ENCODE peak calls at places on chromosomes 16 and 17, in five cellular contexts. One of them, this sample, is unnamed.

GRCh38 chr17:28711723-28712036 is at the start of gene PROCA1:
- DNase-seq in left lung: no peak
- DNase-seq in stimulated activated effector memory CD8-positive, alpha-beta T cell treated with anti-CD3 and anti-CD28 coated beads, Interleukin-12 subunit alpha, Interleukin-12 subunit beta, amount 100 ng/mL, for 72 hours: no peak
- DNase-seq in activated CD4-positive, alpha-beta T cell treated with anti-CD3 and anti-CD28 coated beads, Interleukin-2, amount 50 U/mL, for 4 hours: peak
- DNase-seq in activated naive CD4-positive, alpha-beta T cell treated with anti-CD3 and anti-CD28 coated beads, Interleukin-2, amount 50 U/mL, for 16 hours: peak
- DNase-seq in this sample: no peak

GRCh38 chr17:71085238-71086033 is 916.1 kb downstream of the KCNJ2 start:
- DNase-seq in left lung: no peak
- DNase-seq in stimulated activated effector memory CD8-positive, alpha-beta T cell treated with anti-CD3 and anti-CD28 coated beads, Interleukin-12 subunit alpha, Interleukin-12 subunit beta, amount 100 ng/mL, for 72 hours: no peak
- DNase-seq in activated CD4-positive, alpha-beta T cell treated with anti-CD3 and anti-CD28 coated beads, Interleukin-2, amount 50 U/mL, for 4 hours: no peak
- DNase-seq in activated naive CD4-positive, alpha-beta T cell treated with anti-CD3 and anti-CD28 coated beads, Interleukin-2, amount 50 U/mL, for 16 hours: no peak
- DNase-seq in this sample: peak

GRCh38 chr16:4487955-4488481 is 11.8 kb downstream of the HMOX2 start:
- DNase-seq in left lung: no peak
- DNase-seq in stimulated activated effector memory CD8-positive, alpha-beta T cell treated with anti-CD3 and anti-CD28 coated beads, Interleukin-12 subunit alpha, Interleukin-12 subunit beta, amount 100 ng/mL, for 72 hours: no peak
- DNase-seq in activated CD4-positive, alpha-beta T cell treated with anti-CD3 and anti-CD28 coated beads, Interleukin-2, amount 50 U/mL, for 4 hours: no peak
- DNase-seq in activated naive CD4-positive, alpha-beta T cell treated with anti-CD3 and anti-CD28 coated beads, Interleukin-2, amount 50 U/mL, for 16 hours: no peak
- DNase-seq in this sample: no peak

GRCh38 chr16:66574081-66574480 is 5.2 kb upstream of the CMTM2 start:
- DNase-seq in left lung: no peak
- DNase-seq in stimulated activated effector memory CD8-positive, alpha-beta T cell treated with anti-CD3 and anti-CD28 coated beads, Interleukin-12 subunit alpha, Interleukin-12 subunit beta, amount 100 ng/mL, for 72 hours: no peak
- DNase-seq in activated CD4-positive, alpha-beta T cell treated with anti-CD3 and anti-CD28 coated beads, Interleukin-2, amount 50 U/mL, for 4 hours: no peak
- DNase-seq in activated naive CD4-positive, alpha-beta T cell treated with anti-CD3 and anti-CD28 coated beads, Interleukin-2, amount 50 U/mL, for 16 hours: no peak
- DNase-seq in this sample: no peak

GRCh38 chr16:66580605-66581209 is 1.4 kb downstream of the CMTM2 start:
- DNase-seq in left lung: no peak
- DNase-seq in stimulated activated effector memory CD8-positive, alpha-beta T cell treated with anti-CD3 and anti-CD28 coated beads, Interleukin-12 subunit alpha, Interleukin-12 subunit beta, amount 100 ng/mL, for 72 hours: no peak
- DNase-seq in activated CD4-positive, alpha-beta T cell treated with anti-CD3 and anti-CD28 coated beads, Interleukin-2, amount 50 U/mL, for 4 hours: no peak
- DNase-seq in activated naive CD4-positive, alpha-beta T cell treated with anti-CD3 and anti-CD28 coated beads, Interleukin-2, amount 50 U/mL, for 16 hours: no peak
- DNase-seq in this sample: no peak

GRCh38 chr17:64174686-64175456 is 44.9 kb upstream of the ERN1 start:
- DNase-seq in left lung: peak
- DNase-seq in stimulated activated effector memory CD8-positive, alpha-beta T cell treated with anti-CD3 and anti-CD28 coated beads, Interleukin-12 subunit alpha, Interleukin-12 subunit beta, amount 100 ng/mL, for 72 hours: no peak
- DNase-seq in activated CD4-positive, alpha-beta T cell treated with anti-CD3 and anti-CD28 coated beads, Interleukin-2, amount 50 U/mL, for 4 hours: no peak
- DNase-seq in activated naive CD4-positive, alpha-beta T cell treated with anti-CD3 and anti-CD28 coated beads, Interleukin-2, amount 50 U/mL, for 16 hours: no peak
- DNase-seq in this sample: peak

GRCh38 chr17:4199818-4200402 is 56.9 kb downstream of the CYB5D2 start:
- DNase-seq in left lung: no peak
- DNase-seq in stimulated activated effector memory CD8-positive, alpha-beta T cell treated with anti-CD3 and anti-CD28 coated beads, Interleukin-12 subunit alpha, Interleukin-12 subunit beta, amount 100 ng/mL, for 72 hours: no peak
- DNase-seq in activated CD4-positive, alpha-beta T cell treated with anti-CD3 and anti-CD28 coated beads, Interleukin-2, amount 50 U/mL, for 4 hours: no peak
- DNase-seq in activated naive CD4-positive, alpha-beta T cell treated with anti-CD3 and anti-CD28 coated beads, Interleukin-2, amount 50 U/mL, for 16 hours: peak
- DNase-seq in this sample: peak

GRCh38 chr16:48352648-48353347 is 32.4 kb downstream of the SIAH1 start:
- DNase-seq in left lung: no peak
- DNase-seq in stimulated activated effector memory CD8-positive, alpha-beta T cell treated with anti-CD3 and anti-CD28 coated beads, Interleukin-12 subunit alpha, Interleukin-12 subunit beta, amount 100 ng/mL, for 72 hours: no peak
- DNase-seq in activated CD4-positive, alpha-beta T cell treated with anti-CD3 and anti-CD28 coated beads, Interleukin-2, amount 50 U/mL, for 4 hours: no peak
- DNase-seq in activated naive CD4-positive, alpha-beta T cell treated with anti-CD3 and anti-CD28 coated beads, Interleukin-2, amount 50 U/mL, for 16 hours: no peak
- DNase-seq in this sample: no peak

GRCh38 chr16:49495596-49496355 is 122.2 kb downstream of the C16orf78 start:
- DNase-seq in left lung: peak
- DNase-seq in stimulated activated effector memory CD8-positive, alpha-beta T cell treated with anti-CD3 and anti-CD28 coated beads, Interleukin-12 subunit alpha, Interleukin-12 subunit beta, amount 100 ng/mL, for 72 hours: no peak
- DNase-seq in activated CD4-positive, alpha-beta T cell treated with anti-CD3 and anti-CD28 coated beads, Interleukin-2, amount 50 U/mL, for 4 hours: no peak
- DNase-seq in activated naive CD4-positive, alpha-beta T cell treated with anti-CD3 and anti-CD28 coated beads, Interleukin-2, amount 50 U/mL, for 16 hours: no peak
- DNase-seq in this sample: no peak

GRCh38 chr17:43900183-43900857 is 7.0 kb downstream of the MPP2 start:
- DNase-seq in left lung: peak
- DNase-seq in stimulated activated effector memory CD8-positive, alpha-beta T cell treated with anti-CD3 and anti-CD28 coated beads, Interleukin-12 subunit alpha, Interleukin-12 subunit beta, amount 100 ng/mL, for 72 hours: peak
- DNase-seq in activated CD4-positive, alpha-beta T cell treated with anti-CD3 and anti-CD28 coated beads, Interleukin-2, amount 50 U/mL, for 4 hours: peak
- DNase-seq in activated naive CD4-positive, alpha-beta T cell treated with anti-CD3 and anti-CD28 coated beads, Interleukin-2, amount 50 U/mL, for 16 hours: peak
- DNase-seq in this sample: peak

This sample was measured in HL-60.